ENCODE peak calls at places on chromosomes 6 and 20, in six cellular contexts. H is NCI-H774; Z is ovary; A is CD8-positive, alpha-beta memory T cell; I is mammary epithelial cell; R is HEK293T. U is an unnamed sample.

GRCh38 chr20:52454660-52455059 is 263.1 kb upstream of the ZFP64 start:
- DNase-seq in H (no peak), Z (no peak), A (no peak), I (no peak), R (no peak), U (no peak)

GRCh38 chr6:163662604-163663225 is 248.2 kb downstream of the QKI start:
- DNase-seq in H (no peak), Z (no peak), A (no peak), I (no peak), R (no peak), U (no peak)

GRCh38 chr6:32970413-32971244 is 2.2 kb downstream of the BRD2 start:
- DNase-seq in H (peak; percentile 74), Z (peak; percentile 92), A (peak; percentile 74), I (peak; percentile 82), R (no peak), U (peak; percentile 88)

GRCh38 chr6:138736640-138737039 is 36.9 kb upstream of the CCDC28A start:
- DNase-seq in H (no peak), Z (no peak), A (no peak), I (no peak), R (no peak), U (no peak)

GRCh38 chr6:121573466-121573865 is 138.0 kb downstream of the GJA1 start:
- DNase-seq in H (no peak), Z (no peak), A (no peak), I (no peak), R (no peak), U (no peak)

GRCh38 chr6:78909391-78909790 is 42.0 kb downstream of the IRAK1BP1 start:
- DNase-seq in H (no peak), Z (no peak), A (no peak), I (no peak), R (no peak), U (no peak)

GRCh38 chr6:138328210-138328609 is 49.5 kb upstream of the SMIM28 start:
- DNase-seq in H (no peak), Z (no peak), A (no peak), I (no peak), R (no peak), U (no peak)

GRCh38 chr20:35010405-35011192 is 54.9 kb downstream of the MYH7B start:
- DNase-seq in H (no peak), Z (no peak), A (no peak), I (no peak), R (no peak), U (peak; percentile 41)

GRCh38 chr6:7008451-7008988 is 99.2 kb upstream of the RREB1 start:
- DNase-seq in H (no peak), Z (no peak), A (no peak), I (no peak), R (no peak), U (no peak)

GRCh38 chr20:676315-676937 is 824 bp upstream of the SCRT2 start:
- DNase-seq in H (no peak), Z (no peak), A (no peak), I (no peak), R (no peak), U (no peak)

GRCh38 chr6:125009578-125009977 is 47.3 kb downstream of the RNF217 start:
- DNase-seq in H (no peak), Z (no peak), A (no peak), I (no peak), R (no peak), U (no peak)

GRCh38 chr20:1676650-1677049 is 19.1 kb upstream of the SIRPG start:
- DNase-seq in H (no peak), Z (no peak), A (no peak), I (no peak), R (no peak), U (no peak)

GRCh38 chr20:47809161-47809560 is 23.9 kb upstream of the SULF2 start:
- DNase-seq in H (no peak), Z (no peak), A (no peak), I (no peak), R (no peak), U (no peak)

GRCh38 chr20:46396052-46396451 is 10.4 kb downstream of the ELMO2 start:
- DNase-seq in H (no peak), Z (no peak), A (no peak), I (no peak), R (no peak), U (no peak)

GRCh38 chr6:152696543-152696942 is 1.2 kb upstream of the MYCT1 start:
- DNase-seq in H (no peak), Z (no peak), A (no peak), I (peak; percentile 81), R (no peak), U (no peak)